ENCODE peak calls at places on chromosome 7, in eight cellular contexts. K is left lung, Q is right atrium auricular region, O is ovary, E is HCT116, F is cardiac muscle cell, Z is tibial artery, X is OCI-LY7. Y is an unnamed sample.

GRCh38 chr7:149329265-149329664 is 67.3 kb downstream of the ZNF783 start:
- DNase-seq in K (no peak), Q (no peak), O (no peak), E (no peak), F (no peak), Z (no peak), X (no peak), Y (no peak)

GRCh38 chr7:55778631-55779030 is 83.9 kb downstream of the SEPTIN14 start:
- DNase-seq in K (no peak), Q (no peak), O (no peak), E (peak; percentile 7), F (no peak), Z (no peak), X (no peak), Y (no peak)

GRCh38 chr7:925601-926000 is 28.9 kb downstream of the ADAP1 start:
- DNase-seq in K (peak; percentile 80), Q (no peak), O (peak; percentile 18), E (no peak), F (no peak), Z (peak; percentile 28), X (no peak), Y (peak; percentile 93)

GRCh38 chr7:35691827-35692307 is 3.1 kb downstream of the HERPUD2 start:
- DNase-seq in K (no peak), Q (no peak), O (no peak), E (no peak), F (peak; percentile 7), Z (no peak), X (peak; percentile 59), Y (no peak)

GRCh38 chr7:10802526-10802925 is 171.1 kb upstream of the PHF14 start:
- DNase-seq in K (no peak), Q (no peak), O (no peak), E (no peak), F (no peak), Z (no peak), X (no peak), Y (no peak)

GRCh38 chr7:44152971-44153947 is 12.1 kb upstream of the MYL7 start:
- DNase-seq in K (no peak), Q (no peak), O (no peak), E (no peak), F (no peak), Z (no peak), X (no peak), Y (no peak)

GRCh38 chr7:94295805-94296204 is 98.9 kb upstream of the COL1A2 start:
- DNase-seq in K (no peak), Q (no peak), O (no peak), E (no peak), F (peak; percentile 38), Z (no peak), X (no peak), Y (no peak)

GRCh38 chr7:33760834-33761233 is 144.5 kb upstream of the BMPER start:
- DNase-seq in K (no peak), Q (no peak), O (no peak), E (no peak), F (no peak), Z (no peak), X (no peak), Y (no peak)

GRCh38 chr7:87342231-87342630 is 3.2 kb upstream of the CROT start:
- DNase-seq in K (no peak), Q (no peak), O (no peak), E (no peak), F (no peak), Z (no peak), X (no peak), Y (no peak)

GRCh38 chr7:35524112-35524804 is 170.7 kb downstream of the HERPUD2 start:
- DNase-seq in K (no peak), Q (no peak), O (no peak), E (no peak), F (no peak), Z (no peak), X (no peak), Y (no peak)

GRCh38 chr7:150918378-150918777 is 59.7 kb downstream of the KCNH2 start:
- DNase-seq in K (no peak), Q (no peak), O (no peak), E (no peak), F (no peak), Z (no peak), X (no peak), Y (no peak)

GRCh38 chr7:139358541-139359365 is 941 bp upstream of the LUC7L2 start:
- DNase-seq in K (no peak), Q (no peak), O (no peak), E (peak; percentile 40), F (no peak), Z (no peak), X (peak; percentile 65), Y (no peak)

GRCh38 chr7:151025924-151026671 is 1.8 kb upstream of the ATG9B start:
- DNase-seq in K (peak; percentile 26), Q (no peak), O (no peak), E (no peak), F (no peak), Z (no peak), X (no peak), Y (no peak)

GRCh38 chr7:116610210-116610609 is 61.8 kb upstream of the MET start:
- DNase-seq in K (no peak), Q (no peak), O (no peak), E (no peak), F (no peak), Z (no peak), X (no peak), Y (no peak)

GRCh38 chr7:30584415-30584814 is 10.3 kb upstream of the GARS1 start:
- DNase-seq in K (no peak), Q (no peak), O (no peak), E (no peak), F (no peak), Z (no peak), X (no peak), Y (no peak)

GRCh38 chr7:93165447-93165846 is 17.3 kb upstream of the SAMD9L start:
- DNase-seq in K (no peak), Q (no peak), O (no peak), E (no peak), F (no peak), Z (no peak), X (peak; percentile 44), Y (no peak)

GRCh38 chr7:1969459-1970284 is 263.1 kb downstream of the MAD1L1 start:
- DNase-seq in K (no peak), Q (no peak), O (no peak), E (no peak), F (no peak), Z (no peak), X (no peak), Y (no peak)

GRCh38 chr7:794207-794606 is 38.1 kb upstream of the SUN1 start:
- DNase-seq in K (no peak), Q (no peak), O (no peak), E (no peak), F (no peak), Z (no peak), X (no peak), Y (no peak)

GRCh38 chr7:38367301-38367700 is 93.9 kb upstream of the TARP start:
- DNase-seq in K (no peak), Q (no peak), O (no peak), E (no peak), F (no peak), Z (no peak), X (peak; percentile 23), Y (no peak)

GRCh38 chr7:12518920-12519681 is 51.4 kb upstream of the SCIN start:
- DNase-seq in K (no peak), Q (no peak), O (no peak), E (no peak), F (peak; percentile 25), Z (no peak), X (no peak), Y (no peak)
- TF ChIP-seq CTCF in K (peak; percentile 32), Q (no peak), O (no peak), E (peak; percentile 30), F (peak; percentile 57), Z (no peak), X (peak; percentile 67), Y (peak; percentile 60)

DNA sequence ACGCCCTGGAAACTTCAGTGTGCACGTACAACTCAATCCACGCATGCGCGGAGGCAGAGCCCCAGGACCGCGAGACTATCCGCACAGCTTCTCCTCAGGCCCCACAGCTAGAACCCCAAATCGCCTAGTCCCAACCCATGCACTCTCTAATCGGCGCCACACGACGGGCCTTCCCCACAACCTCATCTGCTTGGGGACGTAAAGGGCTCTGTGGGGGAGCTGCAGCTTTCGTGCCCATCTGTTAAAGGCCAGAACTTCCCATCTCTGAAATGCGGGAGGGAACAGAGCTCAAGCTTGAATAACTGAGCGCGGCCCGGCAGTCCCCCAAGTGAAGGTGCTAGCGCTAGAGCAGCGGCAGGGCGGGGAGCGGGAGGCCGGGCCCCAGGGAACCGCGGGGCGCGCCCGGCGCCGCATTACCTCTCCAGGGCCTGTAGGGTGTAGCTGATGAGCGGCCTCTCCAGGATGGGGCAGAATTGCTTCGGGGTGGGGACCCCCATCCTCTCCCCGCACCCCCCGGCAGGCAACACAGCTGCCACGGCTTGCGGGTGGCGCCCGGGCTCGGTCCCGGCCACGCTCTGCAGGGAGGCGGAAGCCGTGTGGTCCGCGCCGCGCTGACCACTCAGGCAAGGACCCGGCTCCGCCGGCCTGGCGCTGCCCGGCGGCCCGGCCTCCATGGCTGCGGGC is 547 bp downstream of the CRPPA start:
- DNase-seq in K (peak; percentile 92), Q (peak; percentile 83), O (peak; percentile 91), E (peak; percentile 68), F (peak; percentile 86), Z (peak; percentile 82), X (no peak), Y (no peak)
- TF ChIP-seq CTCF in K (peak; percentile 39), Q (peak; percentile 54), O (no peak), E (no peak), F (no peak), Z (peak; percentile 41), X (no peak), Y (peak; percentile 70)

GRCh38 chr7:111210043-111210442 is 119.1 kb downstream of the LRRN3 start:
- DNase-seq in K (no peak), Q (no peak), O (no peak), E (no peak), F (no peak), Z (no peak), X (no peak), Y (no peak)

GRCh38 chr7:111212857-111213523 is 122.1 kb downstream of the LRRN3 start:
- DNase-seq in K (peak; percentile 28), Q (no peak), O (no peak), E (no peak), F (no peak), Z (no peak), X (no peak), Y (peak; percentile 47)

GRCh38 chr7:111215550-111215949 is 124.6 kb downstream of the LRRN3 start:
- DNase-seq in K (no peak), Q (no peak), O (no peak), E (no peak), F (no peak), Z (no peak), X (no peak), Y (no peak)

DNA sequence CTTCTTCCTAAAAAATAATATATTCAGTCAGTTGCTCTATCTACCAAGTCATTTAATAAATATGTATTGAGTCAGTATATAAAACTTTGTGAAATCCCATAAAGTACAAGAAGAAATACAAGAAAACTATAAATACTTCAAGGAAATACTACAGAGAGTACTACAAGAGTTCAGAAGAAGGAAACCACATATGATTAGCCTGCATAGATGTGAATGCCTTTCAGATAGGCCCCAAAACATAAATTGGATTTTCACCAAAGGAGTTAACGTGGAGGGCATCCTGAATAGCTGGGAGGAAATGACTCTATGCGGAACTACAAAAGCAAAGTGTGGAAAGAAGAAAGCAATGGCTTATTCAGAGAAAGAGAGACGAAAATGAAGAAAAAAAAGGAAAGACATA is 120.1 kb downstream of the LRRN3 start:
- DNase-seq in K (no peak), Q (no peak), O (no peak), E (no peak), F (no peak), Z (no peak), X (no peak), Y (no peak)
- TF ChIP-seq CTCF in K (no peak), Q (no peak), O (no peak), E (no peak), F (no peak), Z (no peak), X (no peak), Y (no peak)

GRCh38 chr7:119482209-119482608 is 790.8 kb upstream of the KCND2 start:
- DNase-seq in K (no peak), Q (no peak), O (no peak), E (peak; percentile 43), F (peak; percentile 46), Z (no peak), X (peak; percentile 7), Y (no peak)
- TF ChIP-seq CTCF in K (no peak), Q (no peak), O (no peak), E (no peak), F (peak; percentile 31), Z (no peak), X (peak; percentile 29), Y (peak; percentile 73)

Y was measured in chondrocyte.